ENCODE peak calls at places on chromosome 17, in ten cellular contexts. I is GM06990, B is esophagus muscularis mucosa, Y is tibial artery, H is kidney, T is BJ, N is AG04449, O is tibial nerve, L is mesothelial cell of epicardium, S is neural crest cell. C is an unnamed sample.

GRCh38 chr17:2056221-2057129 is 1.6 kb downstream of the HIC1 start:
- DNase-seq in I (peak; percentile 79), T (no peak), N (no peak), Y (no peak), L (peak; percentile 61), B (peak; percentile 91), S (no peak), O (no peak), H (peak; percentile 84), C (peak; percentile 44)

GRCh38 chr17:64736804-64737492 is 74.8 kb upstream of the SMURF2 start:
- DNase-seq in Y (no peak), S (peak; percentile 14), I (no peak), B (no peak), T (no peak), O (no peak), H (no peak), N (no peak), L (no peak), C (no peak)

GRCh38 chr17:70929226-70929625 is 759.9 kb downstream of the KCNJ2 start:
- DNase-seq in T (no peak), N (no peak), Y (no peak), I (no peak), L (no peak), B (no peak), H (no peak), O (no peak), S (no peak), C (no peak)

GRCh38 chr17:33284022-33284421 is 9.1 kb downstream of the ASIC2 start:
- DNase-seq in B (no peak), H (no peak), O (no peak), Y (no peak), T (peak; percentile 54), N (peak; percentile 57), I (no peak), L (no peak), S (no peak), C (no peak)

GRCh38 chr17:65688307-65688706 is 126.9 kb upstream of the AXIN2 start:
- DNase-seq in T (no peak), L (no peak), O (no peak), H (no peak), B (no peak), N (no peak), S (no peak), Y (no peak), I (no peak), C (no peak)

GRCh38 chr17:63293310-63293709 is 152.8 kb downstream of the CYB561 start:
- DNase-seq in N (no peak), I (no peak), Y (no peak), B (no peak), H (no peak), O (no peak), S (no peak), T (peak; percentile 55), L (no peak), C (no peak)

GRCh38 chr17:4788159-4788806 is 481 bp upstream of the GLTPD2 start:
- DNase-seq in N (no peak), Y (no peak), S (no peak), B (no peak), H (no peak), O (no peak), L (no peak), T (no peak), I (no peak), C (no peak)

GRCh38 chr17:33647976-33648375 is 354.9 kb upstream of the ASIC2 start:
- DNase-seq in I (no peak), Y (no peak), S (peak; percentile 15), O (no peak), B (no peak), T (no peak), N (no peak), H (no peak), L (no peak), C (no peak)

GRCh38 chr17:45895969-45896793 is 1.8 kb downstream of the MAPT start:
- DNase-seq in O (no peak), N (no peak), Y (no peak), L (no peak), S (no peak), B (no peak), T (no peak), I (no peak), H (no peak), C (no peak)

GRCh38 chr17:45896803-45897693 is 2.7 kb downstream of the MAPT start:
- DNase-seq in S (no peak), I (no peak), O (no peak), H (no peak), T (no peak), N (no peak), B (no peak), Y (no peak), L (no peak), C (no peak)

GRCh38 chr17:45893725-45894021 is 681 bp upstream of the MAPT start:
- DNase-seq in B (no peak), H (no peak), L (no peak), Y (no peak), N (no peak), I (no peak), O (no peak), S (no peak), T (no peak), C (no peak)

GRCh38 chr17:45894022-45894784 is at the start of gene MAPT:
- DNase-seq in T (peak; percentile 50), I (peak; percentile 89), N (peak; percentile 24), O (peak; percentile 57), S (peak; percentile 90), H (peak; percentile 96), Y (peak; percentile 94), B (peak; percentile 94), L (peak; percentile 97), C (peak; percentile 91)

GRCh38 chr17:45895304-45895968 is 1.1 kb downstream of the MAPT start:
- DNase-seq in O (no peak), Y (no peak), N (no peak), I (peak; percentile 35), B (no peak), S (peak; percentile 21), L (peak; percentile 53), T (no peak), H (no peak), C (peak; percentile 16)
- TF ChIP-seq CTCF in O (no peak), Y (no peak), N (no peak), I (peak; percentile 1), B (no peak), S (peak; percentile 19), L (no peak), T (no peak), H (no peak), C (no peak)

DNA sequence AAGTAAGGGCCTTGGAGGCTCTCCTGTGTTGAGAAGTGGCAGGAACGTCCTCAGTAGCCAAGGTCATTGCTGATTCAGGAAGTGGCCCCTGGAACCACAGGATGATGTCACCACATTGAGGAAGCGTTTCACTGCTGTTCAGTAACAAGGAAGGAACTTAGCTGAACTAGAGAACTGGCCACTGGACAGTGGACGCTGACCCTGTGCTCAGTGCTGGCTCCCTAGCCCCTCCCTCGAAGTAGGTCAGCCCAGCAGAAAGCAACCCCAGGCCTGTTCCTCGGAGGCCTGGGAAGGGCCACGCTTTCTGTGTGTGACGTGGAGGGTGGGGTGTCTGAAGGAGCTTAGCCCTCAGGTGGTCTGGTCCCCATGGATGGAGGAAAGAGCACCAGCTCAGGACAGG is 58.3 kb downstream of the B9D1 start:
- DNase-seq in H (peak; percentile 89), B (no peak), Y (no peak), L (no peak), S (no peak), I (peak; percentile 29), T (no peak), N (no peak), O (no peak), C (no peak)
- TF ChIP-seq CTCF in H (no peak), B (no peak), Y (no peak), L (no peak), S (no peak), I (no peak), T (no peak), N (no peak), O (no peak), C (no peak)

DNA sequence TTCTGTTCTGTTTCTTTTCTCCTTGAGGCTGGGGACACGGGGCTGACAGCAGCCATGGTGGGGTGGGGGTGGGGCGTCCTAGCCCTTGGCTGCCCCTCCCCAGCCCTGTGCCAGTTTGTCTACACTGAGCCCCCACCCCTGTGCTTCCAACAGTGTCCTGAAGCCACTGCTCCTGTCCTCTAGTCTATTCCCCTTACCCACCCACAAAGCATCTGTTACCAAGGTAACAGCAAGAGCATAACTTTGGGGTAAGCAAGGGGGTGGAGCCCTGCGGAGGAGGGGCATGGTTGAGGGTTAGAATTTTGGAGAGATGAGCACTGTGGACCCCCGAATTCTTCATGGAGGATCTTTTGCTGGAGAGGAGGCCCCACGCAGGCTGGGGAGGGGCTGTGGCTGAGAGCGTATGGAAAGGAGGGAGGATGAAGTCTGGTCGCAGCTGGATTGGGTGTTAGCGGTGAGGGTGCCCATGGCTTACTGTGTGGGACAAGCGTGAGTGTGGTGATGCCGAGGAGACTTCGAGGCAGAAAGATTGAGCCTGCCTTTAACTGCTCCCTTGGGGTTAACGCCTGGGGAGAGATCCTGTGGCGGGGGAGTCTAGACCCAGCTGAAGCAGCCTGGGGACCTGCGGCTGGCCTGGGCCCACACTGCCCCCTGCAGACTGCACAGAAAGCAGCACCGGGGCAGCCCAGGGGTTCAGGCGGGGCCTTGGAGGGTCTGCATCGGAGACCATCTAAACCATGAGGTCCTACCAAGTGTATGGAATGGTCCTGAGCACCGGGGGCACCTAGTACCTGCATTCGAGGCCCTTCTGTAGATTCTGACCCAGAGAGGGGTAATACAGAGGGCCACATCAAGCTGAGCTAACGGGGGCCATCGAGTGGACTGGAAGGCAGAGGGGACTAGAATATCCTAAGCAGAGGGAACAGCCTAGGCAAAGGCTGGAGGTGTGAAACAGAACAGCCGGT is 6.1 kb upstream of the STAC2 start:
- DNase-seq in O (no peak), Y (peak; percentile 90), L (peak; percentile 71), I (no peak), S (peak; percentile 60), H (peak; percentile 72), N (no peak), T (no peak), B (no peak), C (peak; percentile 43)
- TF ChIP-seq CTCF in O (peak; percentile 69), Y (peak; percentile 94), L (peak; percentile 30), I (peak; percentile 83), S (peak; percentile 71), H (peak; percentile 51), N (peak; percentile 91), T (peak; percentile 90), B (peak; percentile 75), C (peak; percentile 67)

DNA sequence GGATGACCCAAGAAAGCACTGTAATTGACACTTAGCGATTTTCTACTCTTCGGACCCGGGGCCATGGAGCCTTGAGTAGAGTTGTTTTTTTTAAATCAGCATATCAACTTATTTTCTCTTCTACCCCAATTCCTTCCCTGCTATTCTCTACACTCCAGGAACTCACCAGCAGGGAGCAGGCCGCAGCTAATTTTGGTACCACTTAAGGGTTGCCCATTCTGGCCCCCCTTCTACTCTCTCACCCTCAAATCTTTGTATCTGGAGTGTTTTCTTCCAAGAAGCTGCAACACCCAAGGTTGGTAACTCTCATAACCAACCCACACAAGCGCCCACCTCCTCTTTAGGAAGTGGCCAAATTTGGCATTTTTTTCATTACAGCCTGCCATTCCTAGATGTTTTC is 5.5 kb upstream of the ERAL1 start:
- DNase-seq in O (no peak), Y (no peak), H (no peak), L (no peak), S (no peak), I (no peak), B (no peak), N (no peak), T (no peak), C (no peak)
- TF ChIP-seq CTCF in O (no peak), Y (no peak), H (no peak), L (no peak), S (no peak), I (no peak), B (no peak), N (no peak), T (peak; percentile 6), C (no peak)

C was measured in progenitor cell of endocrine pancreas.